ENCODE peak calls at places on chromosome 22, in five cellular contexts. G is astrocyte, Q is sigmoid colon, K is GM23248, F is body of pancreas. P is an unnamed sample.

GRCh38 chr22:19085233-19086043 is 36.8 kb downstream of the DGCR2 start:
- DNase-seq in G (no peak), Q (peak; percentile 30), K (peak; percentile 56), F (no peak), P (no peak)

GRCh38 chr22:45268167-45268957 is 16.4 kb upstream of the UPK3A start:
- DNase-seq in G (no peak), Q (no peak), K (peak; percentile 60), F (peak; percentile 41), P (no peak)

GRCh38 chr22:46842606-46843005 is 80.2 kb downstream of the TBC1D22A start:
- DNase-seq in G (no peak), Q (peak; percentile 76), K (no peak), F (no peak), P (no peak)

GRCh38 chr22:29503811-29504372 is 23.9 kb downstream of the NEFH start:
- DNase-seq in G (peak; percentile 60), Q (peak; percentile 88), K (peak; percentile 82), F (peak; percentile 59), P (peak; percentile 19)

GRCh38 chr22:20951932-20952380 is 15.1 kb upstream of the AIFM3 start:
- DNase-seq in G (no peak), Q (no peak), K (no peak), F (no peak), P (no peak)

GRCh38 chr22:19719488-19720021 is 3.8 kb upstream of the GP1BB start:
- DNase-seq in G (no peak), Q (no peak), K (no peak), F (no peak), P (no peak)

GRCh38 chr22:46854125-46854870 is 91.8 kb downstream of the TBC1D22A start:
- DNase-seq in G (no peak), Q (peak; percentile 82), K (no peak), F (peak; percentile 75), P (no peak)

GRCh38 chr22:24803064-24803542 is 2.9 kb upstream of the SGSM1 start:
- DNase-seq in G (no peak), Q (no peak), K (peak; percentile 49), F (peak; percentile 51), P (no peak)

GRCh38 chr22:24952837-24953293 is 349 bp downstream of the KIAA1671 start:
- DNase-seq in G (peak; percentile 31), Q (peak; percentile 78), K (peak; percentile 80), F (peak; percentile 65), P (no peak)

GRCh38 chr22:24807284-24807950 is 1.4 kb downstream of the SGSM1 start:
- DNase-seq in G (no peak), Q (no peak), K (no peak), F (no peak), P (no peak)

GRCh38 chr22:50251472-50252054 is 498 bp upstream of the HDAC10 start:
- DNase-seq in G (no peak), Q (no peak), K (no peak), F (no peak), P (no peak)

GRCh38 chr22:43476341-43476740 is 64.5 kb downstream of the MPPED1 start:
- DNase-seq in G (no peak), Q (no peak), K (no peak), F (no peak), P (no peak)

GRCh38 chr22:45877036-45877380 is 100.0 kb downstream of the WNT7B start:
- DNase-seq in G (no peak), Q (no peak), K (no peak), F (no peak), P (no peak)

GRCh38 chr22:28023036-28023435 is 104.0 kb upstream of the PITPNB start:
- DNase-seq in G (no peak), Q (peak; percentile 40), K (no peak), F (no peak), P (no peak)

GRCh38 chr22:50260801-50261614 is 475 bp downstream of the MAPK12 start:
- DNase-seq in G (peak; percentile 64), Q (no peak), K (peak; percentile 85), F (no peak), P (no peak)

GRCh38 chr22:28015056-28015445 is 96.0 kb upstream of the PITPNB start:
- DNase-seq in G (no peak), Q (peak; percentile 44), K (no peak), F (no peak), P (no peak)

GRCh38 chr22:27716074-27716473 is 85.5 kb downstream of the MN1 start:
- DNase-seq in G (no peak), Q (no peak), K (no peak), F (no peak), P (no peak)

GRCh38 chr22:21573750-21574494 is 6.4 kb downstream of the UBE2L3 start:
- DNase-seq in G (no peak), Q (no peak), K (no peak), F (no peak), P (no peak)

GRCh38 chr22:50717709-50718351 is 20.2 kb upstream of the ACR start:
- DNase-seq in G (no peak), Q (no peak), K (no peak), F (no peak), P (no peak)

GRCh38 chr22:27800250-27801131 is 1.1 kb downstream of the MN1 start:
- DNase-seq in G (no peak), Q (no peak), K (peak; percentile 80), F (no peak), P (no peak)

GRCh38 chr22:50504245-50505211 is 3.0 kb downstream of the LMF2 start:
- DNase-seq in G (no peak), Q (no peak), K (no peak), F (peak; percentile 83), P (no peak)

GRCh38 chr22:20316217-20316843 is 3.5 kb downstream of the DGCR6L start:
- DNase-seq in G (no peak), Q (peak; percentile 58), K (no peak), F (no peak), P (no peak)

GRCh38 chr22:31229402-31230140 is 17.5 kb downstream of the LIMK2 start:
- DNase-seq in G (peak; percentile 38), Q (peak; percentile 84), K (peak; percentile 51), F (peak; percentile 85), P (no peak)

GRCh38 chr22:40509401-40510134 is 127.0 kb downstream of the MRTFA start:
- DNase-seq in G (peak; percentile 95), Q (peak; percentile 86), K (peak; percentile 86), F (peak; percentile 86), P (peak; percentile 81)

GRCh38 chr22:28351585-28351984 is 328.1 kb downstream of the TTC28 start:
- DNase-seq in G (no peak), Q (no peak), K (no peak), F (no peak), P (no peak)

GRCh38 chr22:43514476-43515157 is 102.8 kb downstream of the MPPED1 start:
- DNase-seq in G (no peak), Q (no peak), K (no peak), F (no peak), P (no peak)

GRCh38 chr22:19098157-19098556 is 24.1 kb downstream of the DGCR2 start:
- DNase-seq in G (no peak), Q (peak; percentile 22), K (no peak), F (peak; percentile 82), P (no peak)

GRCh38 chr22:40819741-40820140 is 595 bp upstream of the SLC25A17 start:
- DNase-seq in G (no peak), Q (no peak), K (peak; percentile 71), F (no peak), P (no peak)

GRCh38 chr22:38401336-38402084 is 53.5 kb downstream of the KCNJ4 start:
- DNase-seq in G (no peak), Q (no peak), K (no peak), F (no peak), P (no peak)

GRCh38 chr22:24433868-24434471 is 6.6 kb downstream of the ADORA2A start:
- DNase-seq in G (peak; percentile 51), Q (peak; percentile 65), K (peak; percentile 85), F (peak; percentile 55), P (no peak)

GRCh38 chr22:30232716-30233218 is 13.8 kb downstream of the LIF start:
- DNase-seq in G (peak; percentile 83), Q (no peak), K (no peak), F (no peak), P (no peak)

GRCh38 chr22:24417901-24418641 is 9.3 kb upstream of the ADORA2A start:
- DNase-seq in G (no peak), Q (peak; percentile 52), K (peak; percentile 53), F (no peak), P (no peak)

GRCh38 chr22:47098121-47098520 is 335.7 kb downstream of the TBC1D22A start:
- DNase-seq in G (no peak), Q (no peak), K (no peak), F (no peak), P (no peak)

DNA sequence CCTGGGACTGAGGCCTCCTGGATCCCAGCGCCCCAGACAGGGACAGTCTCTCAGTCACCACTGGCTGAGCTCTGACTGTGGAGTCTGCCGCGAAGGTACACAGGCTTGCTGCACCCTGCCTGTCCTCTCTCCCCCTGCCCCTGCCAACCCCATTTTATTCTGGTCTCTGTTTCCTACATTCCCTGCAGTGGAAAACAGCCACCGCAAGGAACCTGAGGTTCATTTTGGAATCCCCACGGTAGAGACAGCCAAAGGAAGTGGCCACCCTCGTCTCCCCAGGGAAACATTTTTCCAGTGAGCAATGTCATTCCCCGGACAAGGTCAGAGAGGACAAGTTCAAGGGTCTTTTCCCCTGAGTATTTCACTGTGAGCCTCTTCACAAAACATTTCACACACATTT is 56.6 kb downstream of the FBXO7 start:
- DNase-seq in G (peak; percentile 29), Q (peak; percentile 68), K (peak; percentile 33), F (peak; percentile 32), P (no peak)
- H3K27me3 ChIP-seq in G (no peaks in the 10 kb centered on the region), Q (no peaks in the 10 kb centered on the region), K (no peaks in the 10 kb centered on the region), F (no peaks in the 10 kb centered on the region), P (no peaks in the 10 kb centered on the region)

DNA sequence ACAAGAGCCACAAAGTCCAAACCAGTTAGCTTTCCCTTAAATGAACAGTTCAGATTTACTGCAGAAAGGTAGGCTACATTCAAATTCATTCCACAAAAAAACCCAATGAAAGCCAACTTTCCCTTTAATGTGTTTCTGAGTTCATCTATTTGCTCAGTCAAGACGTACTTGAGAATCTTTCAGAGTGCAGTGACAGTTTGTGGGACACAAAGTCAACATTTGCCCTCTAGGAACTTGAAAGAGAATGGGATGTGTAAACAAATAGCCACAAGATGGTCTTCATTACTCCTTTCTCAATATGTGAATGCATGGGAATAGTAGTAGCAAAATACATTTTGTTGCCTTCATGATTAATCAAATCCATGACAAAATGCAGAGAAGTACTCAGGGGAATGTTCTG is 15.8 kb downstream of the RTCB start:
- DNase-seq in G (no peak), Q (no peak), K (no peak), F (no peak), P (no peak)
- H3K36me3 ChIP-seq in G (peaks cover 77% of the 10 kb centered on the region), Q (peaks cover 81% of the 10 kb centered on the region), K (peaks cover 80% of the 10 kb centered on the region), F (peaks cover 67% of the 10 kb centered on the region), P (peaks cover 2% of the 10 kb centered on the region)

GRCh38 chr22:42330170-42330569 is 59.7 kb upstream of the TCF20 start:
- DNase-seq in G (no peak), Q (no peak), K (no peak), F (no peak), P (no peak)
- H3K4me3 ChIP-seq in G (no peak overlapping the region), Q (no peak overlapping the region), K (no peak overlapping the region), F (no peak overlapping the region), P (no peak overlapping the region)

GRCh38 chr22:36928826-36929535 is 15.6 kb downstream of the CSF2RB start:
- DNase-seq in G (no peak), Q (peak; percentile 47), K (no peak), F (no peak), P (no peak)

GRCh38 chr22:36931446-36931845 is 18.0 kb downstream of the CSF2RB start:
- DNase-seq in G (no peak), Q (no peak), K (no peak), F (no peak), P (no peak)

GRCh38 chr22:36928181-36928580 is 14.8 kb downstream of the CSF2RB start:
- DNase-seq in G (no peak), Q (no peak), K (no peak), F (no peak), P (no peak)

GRCh38 chr22:36930041-36930935 is 16.9 kb downstream of the CSF2RB start:
- DNase-seq in G (no peak), Q (no peak), K (no peak), F (no peak), P (no peak)

GRCh38 chr22:36929621-36930020 is 16.2 kb downstream of the CSF2RB start:
- DNase-seq in G (no peak), Q (peak; percentile 50), K (no peak), F (no peak), P (no peak)
- H3K27me3 ChIP-seq in G (peaks cover 12% of the 10 kb centered on the region), Q (no peaks in the 10 kb centered on the region), K (peaks cover 47% of the 10 kb centered on the region), F (no peaks in the 10 kb centered on the region), P (peaks cover 37% of the 10 kb centered on the region)